ENCODE peak calls at places on chromosomes 5 and 9, in eight cellular contexts. Y is left ventricle myocardium inferior; A is iris pigment epithelial cell; H is stimulated activated CD4-positive, alpha-beta T cell treated with anti-CD3 and anti-CD28 coated beads, Interleukin-1b, Interleukin-23, amount 100 ng/mL, for 24 hours; F is Caki2; R is PC-3; P is COR-L47; B is omental fat pad. T is an unnamed sample.

GRCh38 chr9:105656131-105656921 is 5.9 kb upstream of the TAL2 start:
- DNase-seq in Y (peak; percentile 35), A (peak; percentile 4), H (no peak), F (peak; percentile 16), R (no peak), P (peak; percentile 32), B (no peak), T (peak; percentile 3)

GRCh38 chr5:31186672-31187267 is 6.7 kb upstream of the CDH6 start:
- DNase-seq in Y (no peak), A (peak; percentile 44), H (no peak), F (peak; percentile 39), R (peak; percentile 59), P (peak; percentile 30), B (no peak), T (peak; percentile 17)

GRCh38 chr5:90888511-90889324 is 330.1 kb downstream of the ADGRV1 start:
- DNase-seq in Y (no peak), A (peak; percentile 79), H (no peak), F (peak; percentile 48), R (peak; percentile 93), P (peak; percentile 31), B (no peak), T (no peak)

GRCh38 chr9:123058834-123059233 is 25.4 kb downstream of the GPR21 start:
- DNase-seq in Y (no peak), A (peak; percentile 96), H (no peak), F (no peak), R (peak; percentile 60), P (no peak), B (no peak), T (no peak)

GRCh38 chr5:91114658-91115057 is 268.5 kb downstream of the ARRDC3 start:
- DNase-seq in Y (no peak), A (no peak), H (no peak), F (no peak), R (no peak), P (no peak), B (no peak), T (no peak)

GRCh38 chr9:93427655-93428379 is 23.7 kb upstream of the FAM120A start:
- DNase-seq in Y (no peak), A (peak; percentile 21), H (no peak), F (no peak), R (no peak), P (no peak), B (no peak), T (no peak)

GRCh38 chr5:142253938-142254895 is 70.6 kb downstream of the SPRY4 start:
- DNase-seq in Y (no peak), A (peak; percentile 17), H (no peak), F (no peak), R (no peak), P (no peak), B (no peak), T (no peak)

GRCh38 chr5:74560245-74560644 is 80.3 kb downstream of the ENC1 start:
- DNase-seq in Y (no peak), A (no peak), H (no peak), F (no peak), R (no peak), P (no peak), B (no peak), T (no peak)

GRCh38 chr5:132470596-132470995 is 20.0 kb downstream of the IRF1 start:
- DNase-seq in Y (no peak), A (no peak), H (no peak), F (no peak), R (no peak), P (no peak), B (no peak), T (no peak)

GRCh38 chr9:137205126-137206069 is at the start of the genes NDOR1 and TMEM203:
- DNase-seq in Y (peak; percentile 91), A (peak; percentile 83), H (peak; percentile 97), F (peak; percentile 66), R (peak; percentile 82), P (peak; percentile 70), B (peak; percentile 86), T (peak; percentile 54)

GRCh38 chr9:21813575-21814473 is 11.4 kb downstream of the MTAP start:
- DNase-seq in Y (peak; percentile 20), A (peak; percentile 87), H (peak; percentile 51), F (peak; percentile 65), R (peak; percentile 85), P (peak; percentile 74), B (no peak), T (peak; percentile 74)

GRCh38 chr9:131282688-131283422 is 6.5 kb upstream of the FAM78A start:
- DNase-seq in Y (peak; percentile 54), A (peak; percentile 38), H (no peak), F (no peak), R (no peak), P (no peak), B (no peak), T (no peak)

GRCh38 chr5:149024477-149024876 is 38.4 kb downstream of the SH3TC2 start:
- DNase-seq in Y (no peak), A (peak; percentile 29), H (no peak), F (no peak), R (peak; percentile 95), P (no peak), B (no peak), T (no peak)

GRCh38 chr5:102511666-102512065 is 12.9 kb upstream of the SLCO6A1 start:
- DNase-seq in Y (peak; percentile 38), A (peak; percentile 43), H (no peak), F (no peak), R (peak; percentile 23), P (no peak), B (no peak), T (no peak)

GRCh38 chr5:176587398-176587797 is 22.6 kb downstream of the GPRIN1 start:
- DNase-seq in Y (no peak), A (no peak), H (no peak), F (no peak), R (no peak), P (no peak), B (no peak), T (no peak)

GRCh38 chr5:98110270-98110669 is 663.2 kb upstream of the RGMB start:
- DNase-seq in Y (no peak), A (peak; percentile 95), H (no peak), F (no peak), R (peak; percentile 66), P (no peak), B (no peak), T (no peak)

GRCh38 chr5:152811985-152812384 is 406.9 kb upstream of the NMUR2 start:
- DNase-seq in Y (no peak), A (no peak), H (no peak), F (no peak), R (no peak), P (no peak), B (no peak), T (no peak)

GRCh38 chr9:132214027-132214622 is 52.3 kb downstream of the NTNG2 start:
- DNase-seq in Y (peak; percentile 79), A (peak; percentile 92), H (no peak), F (no peak), R (peak; percentile 70), P (peak; percentile 24), B (peak; percentile 39), T (no peak)

GRCh38 chr5:77871946-77872345 is 95.8 kb upstream of the TBCA start:
- DNase-seq in Y (no peak), A (no peak), H (no peak), F (no peak), R (no peak), P (no peak), B (no peak), T (no peak)

T was measured in NCI-H2227 treated with DMSO at 0.1 percent for 48 hours.